ENCODE peak calls at places on chromosomes 2 and 18, in eight cellular contexts. M, X, J, B, Z, T, D and L are unnamed samples.

GRCh38 chr2:31231571-31232287 is 2.2 kb upstream of the EHD3 start:
- DNase-seq in M (no peak), X (no peak), J (no peak), B (no peak), Z (no peak), T (peak; percentile 76), D (no peak), L (no peak)

GRCh38 chr2:85796549-85797262 is 42.9 kb downstream of the ATOH8 start:
- DNase-seq in M (no peak), X (no peak), J (no peak), B (no peak), Z (no peak), T (no peak), D (peak; percentile 21), L (peak; percentile 26)

GRCh38 chr2:224442092-224442999 is 40.4 kb upstream of the FAM124B start:
- DNase-seq in M (no peak), X (no peak), J (peak; percentile 40), B (no peak), Z (peak; percentile 9), T (no peak), D (peak; percentile 61), L (no peak)

GRCh38 chr18:75041586-75041985 is 167.4 kb downstream of the PTGR3 start:
- DNase-seq in M (no peak), X (no peak), J (no peak), B (no peak), Z (no peak), T (no peak), D (peak; percentile 49), L (no peak)

GRCh38 chr2:62197609-62198236 is 1.8 kb downstream of the B3GNT2 start:
- DNase-seq in M (no peak), X (peak; percentile 33), J (peak; percentile 43), B (peak; percentile 43), Z (peak; percentile 60), T (peak; percentile 49), D (peak; percentile 22), L (peak; percentile 56)

GRCh38 chr2:142591408-142591807 is 286.1 kb upstream of the KYNU start:
- DNase-seq in M (no peak), X (no peak), J (no peak), B (no peak), Z (no peak), T (no peak), D (no peak), L (no peak)

GRCh38 chr18:6836331-6836730 is 106.8 kb downstream of the ARHGAP28 start:
- DNase-seq in M (no peak), X (no peak), J (no peak), B (no peak), Z (no peak), T (no peak), D (no peak), L (no peak)

GRCh38 chr18:40949138-40949949 is 1005.7 kb upstream of the PIK3C3 start:
- DNase-seq in M (no peak), X (no peak), J (no peak), B (no peak), Z (no peak), T (no peak), D (no peak), L (no peak)

GRCh38 chr2:221969830-221970144 is 329.0 kb downstream of the PAX3 start:
- DNase-seq in M (no peak), X (no peak), J (no peak), B (no peak), Z (no peak), T (no peak), D (no peak), L (no peak)

GRCh38 chr18:66511810-66512209 is 92.1 kb downstream of the CDH19 start:
- DNase-seq in M (no peak), X (no peak), J (no peak), B (no peak), Z (no peak), T (no peak), D (peak; percentile 87), L (no peak)

GRCh38 chr2:234479465-234479864 is 17.4 kb downstream of the ARL4C start:
- DNase-seq in M (no peak), X (no peak), J (no peak), B (no peak), Z (no peak), T (no peak), D (no peak), L (no peak)

GRCh38 chr2:46327627-46328026 is 30.4 kb downstream of the EPAS1 start:
- DNase-seq in M (no peak), X (no peak), J (no peak), B (no peak), Z (no peak), T (no peak), D (no peak), L (no peak)

GRCh38 chr18:9902832-9903231 is 11.0 kb upstream of the VAPA start:
- DNase-seq in M (no peak), X (no peak), J (no peak), B (no peak), Z (no peak), T (no peak), D (no peak), L (no peak)

GRCh38 chr2:130341562-130342019 is 1.1 kb upstream of the IMP4 start:
- DNase-seq in M (no peak), X (no peak), J (no peak), B (peak; percentile 48), Z (no peak), T (no peak), D (no peak), L (peak; percentile 34)

GRCh38 chr2:217794133-217794986 is 208.4 kb downstream of the TNS1 start:
- DNase-seq in M (no peak), X (no peak), J (no peak), B (no peak), Z (no peak), T (no peak), D (no peak), L (peak; percentile 57)

GRCh38 chr2:102439065-102439695 is 16.2 kb downstream of the IL18RAP start:
- DNase-seq in M (no peak), X (no peak), J (no peak), B (peak; percentile 80), Z (no peak), T (peak; percentile 13), D (no peak), L (no peak)

GRCh38 chr18:79629606-79630005 is 50.0 kb upstream of the CTDP1 start:
- DNase-seq in M (no peak), X (no peak), J (no peak), B (no peak), Z (no peak), T (no peak), D (no peak), L (no peak)

GRCh38 chr18:37254256-37254880 is 311.2 kb downstream of the CELF4 start:
- DNase-seq in M (no peak), X (no peak), J (peak; percentile 39), B (peak; percentile 55), Z (no peak), T (no peak), D (no peak), L (no peak)

GRCh38 chr18:37252854-37253396 is 312.7 kb downstream of the CELF4 start:
- DNase-seq in M (no peak), X (no peak), J (no peak), B (peak; percentile 58), Z (no peak), T (no peak), D (no peak), L (no peak)

GRCh38 chr18:37252342-37252741 is 313.3 kb downstream of the CELF4 start:
- DNase-seq in M (no peak), X (no peak), J (no peak), B (no peak), Z (no peak), T (no peak), D (no peak), L (no peak)

GRCh38 chr18:37253424-37254255 is 312.0 kb downstream of the CELF4 start:
- DNase-seq in M (no peak), X (no peak), J (peak; percentile 80), B (peak; percentile 89), Z (no peak), T (peak; percentile 91), D (no peak), L (peak; percentile 49)

DNA sequence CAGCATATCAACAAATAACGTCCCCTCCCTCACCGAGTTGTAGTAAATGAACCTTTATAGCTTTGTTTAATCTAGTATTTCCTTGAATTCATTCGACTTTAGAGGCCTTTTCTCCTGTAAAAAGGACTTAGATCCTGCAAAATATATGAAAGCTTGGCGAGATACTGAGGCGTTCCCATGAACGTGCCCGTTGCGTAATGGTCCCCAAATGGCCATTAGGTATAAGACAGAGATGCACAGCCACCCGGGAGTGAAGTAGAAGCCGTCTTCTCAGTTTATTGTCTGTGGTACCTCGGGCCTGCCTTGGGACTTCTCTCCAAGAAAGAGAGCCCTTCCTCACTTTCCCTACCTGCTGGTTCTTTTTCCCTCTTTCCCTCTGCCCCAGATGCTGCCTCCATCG is 310.6 kb downstream of the CELF4 start:
- DNase-seq in M (no peak), X (no peak), J (no peak), B (no peak), Z (no peak), T (no peak), D (no peak), L (no peak)
- H3K27me3 ChIP-seq in M (peaks cover 33% of the 10 kb centered on the region), X (peaks cover 2% of the 10 kb centered on the region), J (no peaks in the 10 kb centered on the region), B (peaks cover 10% of the 10 kb centered on the region), Z (peaks cover 19% of the 10 kb centered on the region), T (peaks cover 54% of the 10 kb centered on the region), D (peaks cover 21% of the 10 kb centered on the region), L (no peaks in the 10 kb centered on the region)

GRCh38 chr2:39715822-39716221 is 50.1 kb downstream of the TMEM178A start:
- DNase-seq in M (no peak), X (no peak), J (no peak), B (no peak), Z (no peak), T (no peak), D (no peak), L (no peak)
- H3K27me3 ChIP-seq in M (no peaks in the 10 kb centered on the region), X (no peaks in the 10 kb centered on the region), J (no peaks in the 10 kb centered on the region), B (no peaks in the 10 kb centered on the region), Z (no peaks in the 10 kb centered on the region), T (no peaks in the 10 kb centered on the region), D (no peaks in the 10 kb centered on the region), L (no peaks in the 10 kb centered on the region)

GRCh38 chr2:71609029-71609428 is 155.7 kb downstream of the DYSF start:
- DNase-seq in M (no peak), X (no peak), J (no peak), B (no peak), Z (peak; percentile 6), T (no peak), D (peak; percentile 68), L (peak; percentile 32)

GRCh38 chr2:71608034-71608433 is 154.7 kb downstream of the DYSF start:
- DNase-seq in M (no peak), X (no peak), J (peak; percentile 1), B (no peak), Z (peak; percentile 4), T (no peak), D (no peak), L (peak; percentile 17)

GRCh38 chr2:71608441-71608840 is 155.1 kb downstream of the DYSF start:
- DNase-seq in M (no peak), X (no peak), J (peak; percentile 1), B (no peak), Z (peak; percentile 2), T (no peak), D (no peak), L (peak; percentile 20)

GRCh38 chr2:71606244-71606643 is 152.9 kb downstream of the DYSF start:
- DNase-seq in M (no peak), X (no peak), J (no peak), B (no peak), Z (peak; percentile 1), T (no peak), D (no peak), L (no peak)

GRCh38 chr2:71607490-71607889 is 154.1 kb downstream of the DYSF start:
- DNase-seq in M (no peak), X (no peak), J (peak; percentile 1), B (no peak), Z (peak; percentile 2), T (no peak), D (no peak), L (no peak)
- H3K27me3 ChIP-seq in M (peaks cover 15% of the 10 kb centered on the region), X (no peaks in the 10 kb centered on the region), J (no peaks in the 10 kb centered on the region), B (peaks cover 12% of the 10 kb centered on the region), Z (no peaks in the 10 kb centered on the region), T (no peaks in the 10 kb centered on the region), D (no peaks in the 10 kb centered on the region), L (no peaks in the 10 kb centered on the region)

GRCh38 chr2:44943031-44943692 is 1.7 kb downstream of the SIX3 start:
- DNase-seq in M (no peak), X (no peak), J (no peak), B (no peak), Z (no peak), T (no peak), D (no peak), L (no peak)
- H3K27me3 ChIP-seq in M (peaks cover 53% of the 10 kb centered on the region), X (peaks cover 53% of the 10 kb centered on the region), J (peaks cover 42% of the 10 kb centered on the region), B (peaks cover 98% of the 10 kb centered on the region), Z (peaks cover 64% of the 10 kb centered on the region), T (peaks cover 100% of the 10 kb centered on the region), D (peaks cover 97% of the 10 kb centered on the region), L (peaks cover 1% of the 10 kb centered on the region)